ENCODE peak calls at places on chromosome 17, in seven cellular contexts. M is B cell; N is NCI-H446; Z is activated T-cell treated with anti-CD3 and anti-CD28 coated beads for 1 hour; O is activated CD8-positive, alpha-beta memory T cell treated with anti-CD3 and anti-CD28 coated beads for 24 hours; L is naive thymus-derived CD8-positive, alpha-beta T cell; E is GM04504. Q is an unnamed sample.

GRCh38 chr17:19305261-19305660 is 57.3 kb downstream of the B9D1 start:
- DNase-seq in M (peak), N (no peak), Z (no peak), O (no peak), L (no peak), E (no peak), Q (no peak)

GRCh38 chr17:45977506-45977824 is 21.6 kb upstream of the STH start:
- DNase-seq in M (no peak), N (no peak), Z (no peak), O (no peak), L (no peak), E (no peak), Q (no peak)

GRCh38 chr17:27506348-27507218 is 50.3 kb downstream of the KSR1 start:
- DNase-seq in M (peak), N (no peak), Z (no peak), O (no peak), L (no peak), E (no peak), Q (no peak)

GRCh38 chr17:75812096-75813001 is 27.7 kb downstream of the UNK start:
- DNase-seq in M (no peak), N (no peak), Z (no peak), O (no peak), L (no peak), E (no peak), Q (no peak)

GRCh38 chr17:67076290-67076689 is 31.9 kb downstream of the CACNG1 start:
- DNase-seq in M (no peak), N (no peak), Z (no peak), O (no peak), L (no peak), E (no peak), Q (no peak)

GRCh38 chr17:65557349-65558310 is 3.8 kb downstream of the AXIN2 start:
- DNase-seq in M (no peak), N (no peak), Z (no peak), O (no peak), L (no peak), E (no peak), Q (no peak)

GRCh38 chr17:54944796-54945195 is 23.7 kb downstream of the COX11 start:
- DNase-seq in M (no peak), N (no peak), Z (no peak), O (no peak), L (no peak), E (no peak), Q (no peak)

GRCh38 chr17:67212716-67213417 is 32.1 kb downstream of the HELZ start:
- DNase-seq in M (no peak), N (no peak), Z (no peak), O (no peak), L (no peak), E (no peak), Q (no peak)

GRCh38 chr17:76588182-76588581 is 2.5 kb upstream of the ST6GALNAC2 start:
- DNase-seq in M (no peak), N (no peak), Z (no peak), O (no peak), L (no peak), E (no peak), Q (no peak)

GRCh38 chr17:76444518-76445311 is 8.2 kb downstream of the UBE2O start:
- DNase-seq in M (no peak), N (no peak), Z (no peak), O (no peak), L (no peak), E (no peak), Q (no peak)

GRCh38 chr17:62974788-62975586 is 9.0 kb downstream of the TANC2 start:
- DNase-seq in M (no peak), N (no peak), Z (no peak), O (no peak), L (no peak), E (no peak), Q (no peak)

GRCh38 chr17:50173335-50173941 is 7.6 kb downstream of the SGCA start:
- DNase-seq in M (no peak), N (no peak), Z (no peak), O (no peak), L (no peak), E (peak), Q (no peak)